ENCODE peak calls at places on chromosomes 4 and X, in ten cellular contexts. Q, P, F, Y, S, I, C, O, J and H are unnamed samples.

GRCh38 chrX:132001127-132001526 is 22.0 kb upstream of the STK26 start:
- DNase-seq in Q (no peak), O (no peak), C (no peak), P (no peak), Y (no peak), I (no peak), J (peak), S (no peak), F (no peak), H (no peak)

GRCh38 chr4:87119965-87120364 is 100.5 kb downstream of the KLHL8 start:
- DNase-seq in Y (no peak), O (no peak), Q (no peak), J (no peak), P (no peak), F (no peak), S (no peak), I (no peak), C (no peak), H (no peak)

GRCh38 chrX:27565992-27566391 is 24.2 kb upstream of the DCAF8L2 start:
- DNase-seq in F (no peak), P (no peak), S (no peak), Y (no peak), I (no peak), O (no peak), C (peak), J (no peak), Q (no peak), H (no peak)

GRCh38 chr4:61374612-61374920 is 174.4 kb downstream of the ADGRL3 start:
- DNase-seq in J (peak), P (no peak), F (no peak), I (no peak), Y (no peak), S (no peak), Q (no peak), C (no peak), O (no peak), H (no peak)

GRCh38 chr4:168380290-168380689 is 61.7 kb upstream of the DDX60 start:
- DNase-seq in P (no peak), S (no peak), I (no peak), Q (no peak), J (no peak), F (no peak), Y (no peak), O (no peak), C (no peak), H (no peak)

GRCh38 chr4:1331591-1332353 is 15.2 kb upstream of the UVSSA start:
- DNase-seq in J (no peak), P (no peak), S (no peak), I (peak), O (no peak), Y (no peak), C (no peak), F (no peak), Q (no peak), H (no peak)

GRCh38 chrX:74579597-74580209 is 34.7 kb downstream of the RLIM start:
- DNase-seq in C (no peak), Y (no peak), S (no peak), J (no peak), P (no peak), I (no peak), O (no peak), Q (no peak), F (no peak), H (no peak)

GRCh38 chr4:136742330-136742729 is 790.0 kb downstream of the PCDH18 start:
- DNase-seq in Y (no peak), S (no peak), I (no peak), Q (no peak), F (no peak), P (no peak), O (no peak), J (peak), C (no peak), H (no peak)

GRCh38 chr4:25441519-25442117 is 64.6 kb downstream of the ANAPC4 start:
- DNase-seq in F (peak), P (peak), C (peak), I (no peak), Y (no peak), O (peak), J (peak), Q (peak), S (peak), H (peak)

GRCh38 chr4:21765810-21766407 is 182.7 kb downstream of the KCNIP4 start:
- DNase-seq in S (no peak), O (peak), Y (no peak), F (peak), C (peak), Q (peak), P (no peak), I (no peak), J (peak), H (peak)

GRCh38 chr4:98113005-98113404 is 30.3 kb downstream of the STPG2 start:
- DNase-seq in P (no peak), S (no peak), C (peak), I (no peak), Y (no peak), Q (no peak), O (peak), F (peak), J (peak), H (peak)

GRCh38 chr4:180558427-180558826 is 1684.8 kb upstream of the TENM3 start:
- DNase-seq in J (no peak), Q (no peak), Y (no peak), S (no peak), O (no peak), I (no peak), C (no peak), F (no peak), P (no peak), H (no peak)

GRCh38 chrX:42220722-42221121 is 297.4 kb upstream of the CASK start:
- DNase-seq in O (no peak), S (no peak), F (no peak), Q (no peak), I (no peak), J (no peak), Y (no peak), P (no peak), C (no peak), H (no peak)

GRCh38 chr4:76212851-76213414 is 691 bp downstream of the SCARB2 start:
- DNase-seq in Y (no peak), I (no peak), Q (peak), F (no peak), O (no peak), P (no peak), J (peak), C (no peak), S (no peak), H (peak)

GRCh38 chr4:82515705-82516104 is 46.1 kb downstream of the TMEM150C start:
- DNase-seq in Q (no peak), S (no peak), F (no peak), I (no peak), Y (peak), P (peak), O (no peak), C (peak), J (peak), H (peak)

GRCh38 chrX:29555465-29556091 is 659.8 kb upstream of the MAGEB2 start:
- DNase-seq in C (no peak), O (no peak), F (no peak), I (no peak), Q (no peak), P (no peak), Y (no peak), J (no peak), S (no peak), H (no peak)

GRCh38 chr4:104795264-104795934 is 300.7 kb upstream of the CXXC4 start:
- DNase-seq in O (no peak), Q (no peak), I (no peak), S (no peak), C (no peak), J (no peak), F (no peak), Y (no peak), P (peak), H (no peak)

GRCh38 chr4:99062120-99062519 is 26.5 kb downstream of the ADH5 start:
- DNase-seq in C (peak), I (no peak), O (no peak), J (no peak), F (no peak), P (no peak), S (no peak), Y (no peak), Q (no peak), H (no peak)

GRCh38 chr4:85777908-85778808 is 303.2 kb downstream of the ARHGAP24 start:
- DNase-seq in P (no peak), Y (no peak), F (no peak), J (peak), Q (no peak), O (no peak), S (no peak), I (no peak), C (no peak), H (no peak)

GRCh38 chr4:152352645-152353116 is 183.2 kb downstream of the FBXW7 start:
- DNase-seq in C (peak), S (peak), F (peak), P (peak), Q (peak), I (no peak), O (peak), Y (peak), J (peak), H (peak)

GRCh38 chr4:80213117-80213815 is 16.0 kb downstream of the PRDM8 start:
- DNase-seq in Y (no peak), P (no peak), J (no peak), C (no peak), I (no peak), O (no peak), F (no peak), S (no peak), Q (no peak), H (no peak)

GRCh38 chrX:113929004-113929403 is 654.9 kb upstream of the HTR2C start:
- DNase-seq in C (peak), F (peak), S (peak), P (no peak), J (peak), I (no peak), O (peak), Y (no peak), Q (peak), H (no peak)

GRCh38 chr4:182825786-182826185 is 91.4 kb downstream of the DCTD start:
- DNase-seq in P (no peak), O (no peak), I (no peak), Y (no peak), C (no peak), Q (no peak), F (no peak), S (no peak), J (no peak), H (no peak)

GRCh38 chr4:98662619-98663225 is 4.3 kb upstream of the TSPAN5 start:
- DNase-seq in S (no peak), J (peak), C (no peak), P (no peak), I (no peak), F (no peak), O (no peak), Y (no peak), Q (no peak), H (no peak)

GRCh38 chr4:39932776-39933402 is 44.8 kb downstream of the PDS5A start:
- DNase-seq in C (no peak), S (no peak), P (no peak), O (no peak), F (no peak), Y (no peak), J (no peak), Q (no peak), I (no peak), H (no peak)

GRCh38 chrX:130082244-130083106 is 27.8 kb downstream of the ELF4 start:
- DNase-seq in P (peak), S (peak), Q (no peak), C (no peak), I (peak), J (no peak), F (no peak), Y (no peak), O (no peak), H (peak)

GRCh38 chr4:118270492-118270891 is 82.3 kb downstream of the PRSS12 start:
- DNase-seq in C (peak), I (no peak), Y (no peak), J (peak), S (no peak), Q (peak), P (no peak), O (no peak), F (peak), H (no peak)

GRCh38 chr4:40314951-40315350 is 20.2 kb upstream of the CHRNA9 start:
- DNase-seq in J (peak), C (no peak), I (no peak), Q (no peak), Y (no peak), F (no peak), P (no peak), O (no peak), S (no peak), H (no peak)

GRCh38 chr4:138835833-138836521 is 179.6 kb upstream of the NOCT start:
- DNase-seq in O (no peak), Q (no peak), C (peak), J (peak), Y (no peak), P (peak), S (no peak), I (peak), F (no peak), H (no peak)

GRCh38 chrX:102765794-102766193 is 45.3 kb downstream of the GPRASP3 start:
- DNase-seq in F (no peak), J (peak), C (no peak), S (no peak), I (no peak), O (no peak), P (no peak), Q (no peak), Y (no peak), H (no peak)

GRCh38 chr4:187887886-187888285 is 107.7 kb upstream of the ZFP42 start:
- DNase-seq in J (no peak), S (no peak), Q (no peak), F (no peak), O (no peak), C (no peak), Y (no peak), P (no peak), I (no peak), H (no peak)

GRCh38 chr4:94127707-94128328 is 79.8 kb upstream of the SMARCAD1 start:
- DNase-seq in Q (peak), O (no peak), F (peak), I (no peak), C (peak), Y (no peak), S (no peak), J (peak), P (no peak), H (no peak)

GRCh38 chrX:39262641-39263040 is 461.4 kb downstream of the MID1IP1 start:
- DNase-seq in O (no peak), P (no peak), S (no peak), I (no peak), Y (no peak), J (no peak), F (no peak), Q (no peak), C (no peak), H (no peak)

GRCh38 chrX:105282077-105282476 is 61.6 kb upstream of the TEX13A start:
- DNase-seq in Q (no peak), J (peak), C (no peak), F (no peak), Y (no peak), S (no peak), O (no peak), I (no peak), P (no peak), H (no peak)
- H3K27ac ChIP-seq in Q (no peak), J (no peak), C (no peak), F (no peak), Y (no peak), S (no peak), O (no peak), I (no peak), P (no peak), H (no peak)

GRCh38 chr4:88599714-88600113 is 7.4 kb downstream of the HERC3 start:
- DNase-seq in C (no peak), I (no peak), J (no peak), S (no peak), P (no peak), Y (no peak), F (no peak), Q (no peak), O (no peak), H (no peak)

GRCh38 chr4:88597970-88598369 is 5.7 kb downstream of the HERC3 start:
- DNase-seq in P (no peak), S (no peak), Q (no peak), J (no peak), C (peak), F (no peak), I (no peak), O (no peak), Y (no peak), H (no peak)

GRCh38 chr4:88604978-88605678 is 12.8 kb downstream of the HERC3 start:
- DNase-seq in O (no peak), P (no peak), Q (no peak), S (no peak), I (no peak), C (no peak), Y (no peak), F (no peak), J (no peak), H (no peak)

GRCh38 chr4:88600129-88600849 is 8.0 kb downstream of the HERC3 start:
- DNase-seq in F (no peak), Y (no peak), I (no peak), Q (no peak), J (peak), S (no peak), P (no peak), C (no peak), O (no peak), H (no peak)

DNA sequence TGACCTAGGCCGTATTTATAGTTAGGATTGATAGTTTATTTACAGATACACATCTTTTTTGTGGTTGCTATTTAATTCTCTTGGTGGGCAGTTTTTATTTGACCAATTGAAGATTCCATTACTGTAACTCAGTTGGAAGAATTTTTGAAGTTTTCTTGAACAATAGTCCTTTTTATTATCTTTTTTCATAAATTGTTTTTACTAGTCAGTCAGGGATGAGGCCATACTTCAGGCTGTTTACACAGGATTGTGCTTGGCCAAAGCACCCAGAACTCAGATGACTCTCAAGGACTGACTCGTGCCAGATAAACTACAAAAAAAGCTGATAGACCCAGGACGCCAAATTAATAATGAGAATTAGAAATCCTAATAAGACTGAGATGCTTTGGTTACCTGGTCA is 7.0 kb downstream of the HERC3 start:
- DNase-seq in O (no peak), J (peak), F (no peak), C (no peak), Y (no peak), Q (no peak), P (no peak), I (no peak), S (no peak), H (no peak)
- H3K27ac ChIP-seq in O (no peak), J (peak), F (no peak), C (peak), Y (no peak), Q (peak), P (peak), I (no peak), S (no peak), H (no peak)

DNA sequence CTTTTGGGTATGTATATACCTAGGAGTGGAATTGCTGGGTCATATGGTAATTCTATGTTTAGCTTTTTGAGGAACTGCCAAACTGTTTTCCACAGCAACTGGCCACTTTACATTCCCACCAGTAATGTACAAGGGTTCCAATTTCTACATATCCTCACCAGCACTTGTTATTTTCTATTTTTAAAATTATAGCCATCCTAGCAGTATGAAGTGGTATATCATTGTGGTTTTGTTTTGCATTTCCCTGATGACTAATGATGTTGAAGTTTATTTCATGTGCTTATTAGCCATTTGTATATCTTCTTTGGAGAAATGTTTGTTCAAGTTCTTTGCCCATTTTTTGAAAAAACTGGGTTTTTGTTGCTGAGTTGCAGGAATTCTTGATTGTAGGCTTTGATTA is 39.6 kb downstream of the TMEM164 start:
- DNase-seq in P (no peak), I (no peak), F (no peak), Y (no peak), Q (no peak), S (no peak), O (no peak), J (peak), C (no peak), H (no peak)
- H3K27ac ChIP-seq in P (peak), I (no peak), F (no peak), Y (no peak), Q (no peak), S (no peak), O (no peak), J (no peak), C (no peak), H (no peak)

DNA sequence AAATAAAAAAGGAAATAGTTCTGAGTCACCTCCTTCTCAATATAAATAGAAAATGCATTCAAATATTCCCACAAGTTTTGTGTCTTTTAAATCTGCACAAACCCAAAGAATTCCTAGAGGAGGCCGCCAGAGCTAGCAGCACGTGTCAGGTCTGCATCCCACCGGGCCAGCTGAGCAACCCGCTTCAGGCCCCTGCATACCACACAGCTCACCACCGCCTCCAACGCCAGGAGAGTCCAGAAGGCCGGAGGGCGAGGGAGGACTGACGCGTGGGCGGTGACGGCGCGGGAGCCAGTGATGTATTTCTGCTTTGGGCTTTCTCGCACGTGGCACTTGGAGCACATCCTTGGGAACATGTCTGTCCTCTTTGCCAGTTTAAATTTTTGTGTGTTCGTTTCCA is 61.9 kb upstream of the CLDN34 start:
- DNase-seq in I (no peak), P (no peak), F (no peak), J (no peak), O (no peak), Q (no peak), S (no peak), C (no peak), Y (no peak), H (no peak)
- H3K27ac ChIP-seq in I (no peak), P (no peak), F (no peak), J (peak), O (no peak), Q (no peak), S (no peak), C (no peak), Y (no peak), H (no peak)

GRCh38 chr4:59685626-59686025 is 1514.5 kb upstream of the ADGRL3 start:
- DNase-seq in I (no peak), S (no peak), C (no peak), J (no peak), Y (no peak), P (no peak), F (no peak), O (no peak), Q (no peak), H (no peak)

GRCh38 chr4:59689149-59689548 is 1511.0 kb upstream of the ADGRL3 start:
- DNase-seq in S (no peak), F (no peak), Y (no peak), C (no peak), Q (no peak), I (no peak), P (no peak), O (no peak), J (peak), H (no peak)
- H3K27ac ChIP-seq in S (no peak), F (no peak), Y (no peak), C (no peak), Q (no peak), I (no peak), P (no peak), O (no peak), J (no peak), H (no peak)